ENCODE peak calls at places on chromosomes 2 and 18, in seven cellular contexts. Z is HT1080, H is activated T-cell treated with anti-CD3 and anti-CD28 coated beads for 24 hours, L is bronchial epithelial cell, E is B cell, V is NCI-H510A, N is GM10248. A is an unnamed sample.
A peak's percentile ranks its signal among the peaks of the same experiment; 100 is the strongest.

GRCh38 chr2:237282568-237283128 is 131.3 kb downstream of the COL6A3 start:
- DNase-seq in H (no peak), Z (no peak), L (peak; percentile 46), E (no peak), V (no peak), N (no peak), A (no peak)

GRCh38 chr2:232389327-232389726 is 10.8 kb downstream of the ALPP start:
- DNase-seq in L (no peak), N (no peak), H (no peak), V (no peak), Z (peak; percentile 56), E (no peak), A (no peak)

GRCh38 chr2:230875347-230876315 is 10.9 kb downstream of the ITM2C start:
- DNase-seq in Z (no peak), E (peak; percentile 20), V (no peak), H (no peak), L (no peak), N (no peak), A (peak; percentile 11)

GRCh38 chr18:77199707-77200106 is 49.9 kb upstream of the GALR1 start:
- DNase-seq in Z (no peak), L (no peak), E (no peak), V (no peak), N (no peak), H (no peak), A (no peak)

GRCh38 chr2:36967236-36967876 is 1.0 kb upstream of the STRN start:
- DNase-seq in V (no peak), H (no peak), Z (no peak), E (no peak), L (no peak), N (no peak), A (no peak)

GRCh38 chr2:29601872-29602271 is 319.5 kb downstream of the ALK start:
- DNase-seq in N (no peak), V (no peak), L (peak; percentile 45), H (no peak), E (no peak), Z (no peak), A (no peak)

GRCh38 chr2:122740594-122740948 is 985.1 kb downstream of the TSN start:
- DNase-seq in E (no peak), H (no peak), L (no peak), Z (no peak), N (no peak), V (no peak), A (no peak)

GRCh38 chr2:107133412-107133811 is 247.4 kb upstream of the ST6GAL2 start:
- DNase-seq in N (no peak), H (no peak), E (no peak), Z (no peak), V (no peak), L (no peak), A (no peak)

GRCh38 chr2:107687087-107687486 is 139.6 kb upstream of the RGPD4 start:
- DNase-seq in E (no peak), H (no peak), Z (no peak), V (no peak), L (no peak), N (no peak), A (no peak)

GRCh38 chr2:51013060-51013746 is 18.7 kb downstream of the NRXN1 start:
- DNase-seq in V (peak; percentile 97), L (peak; percentile 45), Z (no peak), N (no peak), E (no peak), H (no peak), A (no peak)

A was measured in natural killer cell.